ENCODE peak calls at places on chromosomes 3 and 15, in eight cellular contexts. P is fibroblast of the aortic adventitia, W is endothelial cell, Y is mucosa of descending colon, B is tibial artery, R is neural crest cell, C is LNCaP clone FGC, H is esophagus squamous epithelium. N is an unnamed sample.

GRCh38 chr3:130514671-130515070 is 2.3 kb upstream of the COL6A6 start:
- DNase-seq in P (peak; percentile 68), W (no peak), Y (no peak), B (no peak), R (no peak), C (no peak), H (no peak), N (no peak)

GRCh38 chr3:57655727-57656126 is 37.1 kb downstream of the DENND6A start:
- DNase-seq in P (no peak), W (no peak), Y (no peak), B (no peak), R (no peak), C (no peak), H (no peak), N (no peak)

GRCh38 chr3:115100172-115100571 is 46.9 kb downstream of the ZBTB20 start:
- DNase-seq in P (peak; percentile 78), W (no peak), Y (peak; percentile 54), B (no peak), R (no peak), C (no peak), H (no peak), N (no peak)

GRCh38 chr15:42593143-42593542 is 17.7 kb downstream of the STARD9 start:
- DNase-seq in P (peak; percentile 42), W (no peak), Y (no peak), B (peak; percentile 72), R (no peak), C (no peak), H (no peak), N (no peak)

GRCh38 chr3:112002458-112002971 is 3.8 kb downstream of the TAGLN3 start:
- DNase-seq in P (no peak), W (no peak), Y (no peak), B (no peak), R (no peak), C (no peak), H (no peak), N (no peak)

GRCh38 chr15:60787737-60788513 is 309.0 kb upstream of the ICE2 start:
- DNase-seq in P (no peak), W (peak; percentile 10), Y (peak; percentile 20), B (no peak), R (no peak), C (no peak), H (no peak), N (no peak)

GRCh38 chr3:184260571-184261269 is 633 bp downstream of the CAMK2N2 start:
- DNase-seq in P (no peak), W (no peak), Y (no peak), B (no peak), R (no peak), C (no peak), H (no peak), N (no peak)

GRCh38 chr3:19147905-19148767 is at the start of gene KCNH8:
- DNase-seq in P (no peak), W (peak; percentile 25), Y (peak; percentile 43), B (no peak), R (peak; percentile 48), C (no peak), H (no peak), N (peak; percentile 47)

GRCh38 chr3:27985369-27986035 is 255.9 kb upstream of the CMC1 start:
- DNase-seq in P (peak; percentile 15), W (no peak), Y (no peak), B (no peak), R (no peak), C (no peak), H (no peak), N (no peak)

GRCh38 chr3:71247221-71247947 is 336.1 kb downstream of the FOXP1 start:
- DNase-seq in P (peak; percentile 77), W (no peak), Y (no peak), B (no peak), R (no peak), C (no peak), H (no peak), N (no peak)

GRCh38 chr15:63610209-63610841 is 13.1 kb downstream of the FBXL22 start:
- DNase-seq in P (peak; percentile 83), W (peak; percentile 62), Y (peak; percentile 87), B (peak; percentile 78), R (peak; percentile 63), C (peak; percentile 66), H (no peak), N (peak; percentile 31)

GRCh38 chr3:191303596-191303995 is 25.6 kb upstream of the CCDC50 start:
- DNase-seq in P (peak; percentile 49), W (no peak), Y (no peak), B (no peak), R (no peak), C (no peak), H (no peak), N (no peak)

GRCh38 chr3:193040836-193041672 is 123.4 kb upstream of the MB21D2 start:
- DNase-seq in P (peak; percentile 71), W (peak; percentile 4), Y (peak; percentile 4), B (no peak), R (no peak), C (peak; percentile 21), H (no peak), N (no peak)

GRCh38 chr3:129699199-129699598 is 92.7 kb upstream of the PLXND1 start:
- DNase-seq in P (no peak), W (no peak), Y (no peak), B (no peak), R (no peak), C (no peak), H (no peak), N (no peak)

GRCh38 chr3:152203677-152204076 is 65.1 kb upstream of the MBNL1 start:
- DNase-seq in P (peak; percentile 47), W (no peak), Y (no peak), B (no peak), R (no peak), C (no peak), H (no peak), N (no peak)

GRCh38 chr15:80856809-80857377 is 77.7 kb downstream of the CEMIP start:
- DNase-seq in P (peak; percentile 70), W (no peak), Y (peak; percentile 78), B (no peak), R (no peak), C (peak; percentile 89), H (no peak), N (no peak)

GRCh38 chr15:80434926-80435720 is 30.9 kb downstream of the ARNT2 start:
- DNase-seq in P (no peak), W (no peak), Y (no peak), B (no peak), R (no peak), C (no peak), H (no peak), N (no peak)

GRCh38 chr3:11195721-11196332 is 41.5 kb downstream of the HRH1 start:
- DNase-seq in P (peak; percentile 81), W (no peak), Y (no peak), B (no peak), R (no peak), C (no peak), H (no peak), N (no peak)
- TF ChIP-seq CTCF in P (peak; percentile 19), W (no peak), Y (no peak), B (no peak), R (no peak), C (no peak), H (no peak), N (no peak)

DNA sequence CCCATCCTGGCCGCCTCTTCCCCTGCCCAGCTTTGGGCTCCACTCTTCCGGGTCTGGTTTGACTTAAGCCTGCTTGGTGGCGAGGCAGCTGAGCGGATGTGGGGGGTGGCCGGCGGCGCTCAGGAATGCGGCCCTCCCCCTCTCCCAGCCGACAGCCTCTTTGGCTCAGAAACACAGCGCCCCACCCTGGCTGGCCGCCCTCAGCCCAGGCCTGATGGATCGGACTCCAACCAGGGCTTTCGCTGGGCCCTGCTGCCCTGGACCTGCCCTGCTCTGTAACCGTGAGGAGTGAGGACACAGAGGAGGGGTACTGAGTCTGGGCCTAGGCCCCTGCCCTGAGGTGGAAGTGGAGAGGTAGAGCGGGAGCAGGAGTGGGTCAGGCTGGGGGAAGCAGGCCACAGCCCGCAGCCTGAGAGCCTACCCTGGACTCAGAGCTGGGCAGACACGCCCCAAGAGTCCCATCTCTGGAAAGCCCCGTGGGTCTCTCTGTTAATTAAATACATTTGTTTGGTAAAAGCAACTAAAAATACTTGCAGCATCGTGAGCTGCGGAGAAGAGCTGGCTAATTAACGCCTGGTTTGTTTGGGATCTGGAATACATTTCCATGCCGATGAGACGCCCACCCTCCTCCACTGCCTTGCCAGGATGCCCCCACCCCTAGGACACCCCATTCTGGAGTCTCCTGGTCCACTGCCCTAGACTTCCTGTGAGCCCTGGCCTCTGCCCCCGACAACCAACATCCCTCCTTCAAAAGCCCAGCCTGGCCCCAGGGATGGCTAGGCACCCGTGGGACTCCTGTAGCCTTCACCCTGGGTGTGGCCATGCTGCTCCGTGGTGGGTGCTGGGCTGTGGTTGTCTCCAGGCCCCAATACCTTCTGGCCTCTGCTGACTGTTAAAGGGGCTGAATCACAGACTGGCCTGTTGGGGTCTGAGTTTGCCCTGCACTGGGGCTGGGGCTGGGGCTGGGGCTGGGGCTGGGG is 19.6 kb downstream of the PLXNA1 start:
- DNase-seq in P (peak; percentile 94), W (peak; percentile 90), Y (peak; percentile 59), B (peak; percentile 86), R (peak; percentile 56), C (no peak), H (no peak), N (peak; percentile 47)
- TF ChIP-seq CTCF in P (peak; percentile 44), W (peak; percentile 45), Y (no peak), B (peak; percentile 42), R (peak; percentile 54), C (no peak), H (no peak), N (peak; percentile 53)

GRCh38 chr3:140219161-140219745 is 284.3 kb downstream of the CLSTN2 start:
- DNase-seq in P (no peak), W (no peak), Y (no peak), B (no peak), R (no peak), C (no peak), H (no peak), N (no peak)

GRCh38 chr3:140223631-140224030 is 288.6 kb downstream of the CLSTN2 start:
- DNase-seq in P (peak; percentile 14), W (no peak), Y (no peak), B (no peak), R (no peak), C (no peak), H (no peak), N (no peak)

GRCh38 chr3:140216249-140216648 is 281.3 kb downstream of the CLSTN2 start:
- DNase-seq in P (no peak), W (no peak), Y (no peak), B (no peak), R (no peak), C (no peak), H (no peak), N (no peak)

GRCh38 chr3:140223197-140223596 is 288.2 kb downstream of the CLSTN2 start:
- DNase-seq in P (no peak), W (no peak), Y (no peak), B (no peak), R (no peak), C (no peak), H (no peak), N (no peak)

GRCh38 chr3:140219923-140220452 is 285.0 kb downstream of the CLSTN2 start:
- DNase-seq in P (no peak), W (no peak), Y (peak; percentile 4), B (no peak), R (no peak), C (no peak), H (no peak), N (no peak)
- TF ChIP-seq CTCF in P (no peak), W (no peak), Y (no peak), B (no peak), R (peak; percentile 40), C (peak; percentile 32), H (no peak), N (no peak)

DNA sequence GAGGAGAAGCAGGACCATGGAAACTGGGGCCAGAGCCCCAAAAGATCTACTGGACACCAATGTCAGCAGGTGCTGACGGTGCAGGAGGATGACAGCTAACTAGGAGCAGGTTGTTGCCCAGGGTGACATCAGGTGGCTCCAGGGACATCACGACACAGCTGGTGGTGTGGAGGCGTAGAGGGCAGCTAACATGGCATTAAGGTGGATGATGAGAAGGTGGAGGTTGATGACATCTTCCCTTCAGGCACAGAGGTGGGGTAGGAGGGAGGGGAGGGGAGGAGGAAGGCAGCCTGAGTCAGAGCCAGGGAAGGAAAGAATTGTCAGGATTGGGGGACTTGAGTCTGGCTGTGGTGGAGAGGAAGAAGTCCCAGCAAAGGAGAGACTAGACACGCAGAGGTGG is 1.5 kb upstream of the EPHB1 start:
- DNase-seq in P (no peak), W (no peak), Y (no peak), B (no peak), R (no peak), C (no peak), H (no peak), N (no peak)
- TF ChIP-seq CTCF in P (no peak), W (no peak), Y (no peak), B (no peak), R (no peak), C (no peak), H (no peak), N (no peak)

N was measured in progenitor cell of endocrine pancreas.